ENCODE peak calls at places on chromosome 19, in nine cellular contexts. T is left ventricle myocardium inferior, B is RWPE2, Z is fibroblast of lung, O is heart right ventricle, K is H1, C is stomach, G is PC-3, R is IMR-90. J is an unnamed sample. For H3K4me1, the result is how much of the 10 kb centered on the place peaks cover.

GRCh38 chr19:7926021-7926726 is at the start of gene CTXN1:
- DNase-seq in Z (peak), B (no peak), T (peak), O (no peak), K (no peak), C (peak), G (peak), R (no peak), J (peak)

GRCh38 chr19:35000647-35001501 is 751 bp downstream of the GRAMD1A start:
- DNase-seq in B (no peak), O (no peak), R (peak), T (no peak), G (peak), K (peak), Z (peak), C (no peak), J (peak)

GRCh38 chr19:18185538-18185937 is 7.5 kb upstream of the MPV17L2 start:
- DNase-seq in R (no peak), G (no peak), T (no peak), O (no peak), Z (no peak), K (no peak), B (no peak), C (no peak), J (no peak)

GRCh38 chr19:19526581-19527370 is 1.9 kb upstream of the YJEFN3 start:
- DNase-seq in B (peak), O (no peak), G (no peak), T (no peak), Z (no peak), R (no peak), C (no peak), K (no peak), J (no peak)

GRCh38 chr19:48443262-48443661 is 2.5 kb upstream of the GRWD1 start:
- DNase-seq in T (no peak), O (no peak), R (no peak), K (no peak), G (no peak), Z (no peak), C (peak), B (no peak), J (no peak)

GRCh38 chr19:51637362-51637978 is 7.3 kb upstream of the SIGLEC5 start:
- DNase-seq in O (no peak), T (no peak), Z (peak), R (no peak), G (peak), B (no peak), C (no peak), K (no peak), J (no peak)

GRCh38 chr19:7098701-7099596 is 29.4 kb downstream of the ZNF557 start:
- DNase-seq in B (peak), Z (peak), G (peak), T (peak), R (peak), K (peak), O (peak), C (peak), J (peak)

GRCh38 chr19:56664511-56664910 is 7.0 kb downstream of the ZNF835 start:
- DNase-seq in C (no peak), T (no peak), O (no peak), G (no peak), B (no peak), K (no peak), Z (no peak), R (no peak), J (no peak)

GRCh38 chr19:11964496-11964857 is 363 bp upstream of the ZNF763 start:
- DNase-seq in C (no peak), Z (no peak), O (no peak), B (no peak), T (peak), G (no peak), K (no peak), R (no peak), J (peak)

GRCh38 chr19:2188708-2189385 is 25.1 kb downstream of the DOT1L start:
- DNase-seq in B (no peak), O (no peak), G (no peak), C (no peak), K (no peak), Z (peak), T (no peak), R (peak), J (no peak)

GRCh38 chr19:33404916-33405315 is 31.4 kb downstream of the CEBPG start:
- DNase-seq in T (peak), K (no peak), O (no peak), G (no peak), R (no peak), Z (no peak), B (peak), C (no peak), J (no peak)

DNA sequence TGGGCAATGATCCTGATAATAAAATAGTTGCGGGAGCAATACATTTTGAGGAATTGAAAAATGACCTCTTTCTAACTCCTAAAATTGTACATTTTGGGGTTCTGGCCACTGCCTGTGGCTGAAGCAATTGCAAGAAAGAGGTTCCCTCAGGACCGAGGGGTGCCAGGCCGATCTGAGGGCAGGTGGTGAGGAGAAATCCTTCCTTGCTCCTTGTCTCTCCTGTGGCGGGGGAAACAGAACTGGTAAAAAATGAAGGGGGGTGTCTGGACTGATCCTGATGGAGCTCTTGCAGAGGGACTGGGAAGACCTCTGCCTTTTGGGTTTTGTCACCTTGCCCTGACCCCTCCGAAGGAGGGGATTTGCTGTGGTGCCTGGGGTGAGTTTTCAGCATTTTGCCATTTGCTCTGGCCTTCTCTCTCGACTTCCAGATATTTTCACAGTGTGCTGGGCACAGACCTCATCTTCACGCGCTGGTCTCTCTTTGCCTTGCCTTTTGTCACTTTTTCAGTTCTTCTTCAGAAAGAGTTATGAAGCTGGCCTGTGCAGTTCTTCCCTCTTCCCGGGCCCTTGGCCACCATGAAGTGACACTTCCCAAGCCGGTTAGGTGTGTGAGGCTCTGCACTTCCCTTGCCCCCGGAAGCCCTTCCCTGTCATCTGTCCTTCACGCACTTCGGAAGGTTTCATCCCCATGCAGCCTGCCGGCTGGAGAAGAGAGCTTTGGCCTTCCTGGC is 22.2 kb downstream of the NFIX start:
- DNase-seq in O (no peak), R (no peak), B (no peak), C (no peak), Z (peak), K (no peak), G (peak), T (no peak), J (no peak)
- H3K4me1 ChIP-seq in O (half or more), R (half or more), B (half or more), C (half or more), Z (under half), K (under half), G (half or more), T (half or more), J (under half)

GRCh38 chr19:29745253-29745652 is 30.2 kb upstream of the C19orf12 start:
- DNase-seq in G (no peak), C (no peak), T (no peak), K (no peak), B (no peak), O (no peak), Z (no peak), R (no peak), J (no peak)
- TF ChIP-seq CTCF in G (peak), C (no peak), T (peak), K (peak), B (peak), O (no peak), Z (peak), R (no peak), J (peak)

GRCh38 chr19:16374436-16374835 is 49.8 kb downstream of the KLF2 start:
- DNase-seq in O (no peak), C (no peak), R (no peak), T (no peak), K (no peak), G (no peak), Z (no peak), B (no peak), J (no peak)
- H3K4me3 ChIP-seq in O (no peak), C (no peak), R (no peak), T (no peak), K (no peak), G (no peak), Z (no peak), B (no peak), J (no peak)

GRCh38 chr19:16261584-16262370 is 62.8 kb upstream of the KLF2 start:
- DNase-seq in K (no peak), G (no peak), Z (no peak), T (no peak), O (no peak), C (no peak), R (no peak), B (no peak), J (no peak)

GRCh38 chr19:16260160-16260793 is 62.6 kb downstream of the AP1M1 start:
- DNase-seq in T (no peak), Z (no peak), B (no peak), R (no peak), C (no peak), O (no peak), G (no peak), K (no peak), J (no peak)

GRCh38 chr19:16259385-16260159 is 61.9 kb downstream of the AP1M1 start:
- DNase-seq in B (no peak), O (no peak), K (no peak), T (no peak), G (no peak), C (no peak), Z (no peak), R (no peak), J (no peak)

GRCh38 chr19:16262618-16263017 is 62.0 kb upstream of the KLF2 start:
- DNase-seq in R (no peak), G (no peak), B (no peak), O (peak), C (peak), K (no peak), T (no peak), Z (no peak), J (peak)

GRCh38 chr19:16260794-16261161 is 63.1 kb downstream of the AP1M1 start:
- DNase-seq in C (no peak), R (no peak), K (no peak), T (no peak), G (no peak), B (no peak), Z (no peak), O (no peak), J (no peak)
- H3K4me1 ChIP-seq in C (under half), R (under half), K (under half), T (under half), G (under half), B (under half), Z (under half), O (under half), J (under half)